ENCODE peak calls at places on chromosomes 5 and 9, in five cellular contexts. B, S, A, R and O are unnamed samples.

GRCh38 chr9:70411141-70411929 is 3.1 kb downstream of the KLF9 start:
- DNase-seq in B (no peak), A (peak; percentile 56), R (peak; percentile 88), S (no peak), O (peak; percentile 55)

GRCh38 chr9:116323012-116323411 is 169.4 kb downstream of the PAPPA start:
- DNase-seq in A (no peak), S (peak; percentile 17), B (no peak), R (no peak), O (no peak)

GRCh38 chr9:69180670-69181069 is 6.6 kb downstream of the TJP2 start:
- DNase-seq in B (no peak), R (peak; percentile 77), S (peak; percentile 39), A (no peak), O (no peak)

GRCh38 chr9:112783551-112783954 is 33.0 kb downstream of the SNX30 start:
- DNase-seq in B (no peak), R (no peak), A (no peak), S (no peak), O (no peak)

GRCh38 chr5:102152906-102153787 is 142.9 kb downstream of the SLCO4C1 start:
- DNase-seq in S (peak; percentile 12), A (peak; percentile 15), B (no peak), R (no peak), O (no peak)

GRCh38 chr5:10567181-10567591 is 3.3 kb downstream of the ANKRD33B start:
- DNase-seq in A (no peak), S (no peak), B (no peak), R (peak; percentile 56), O (no peak)

GRCh38 chr9:110189001-110189400 is 19.0 kb downstream of the C9orf152 start:
- DNase-seq in R (no peak), S (peak; percentile 84), A (peak; percentile 58), B (no peak), O (no peak)

GRCh38 chr9:90772381-90772780 is 29.2 kb upstream of the SYK start:
- DNase-seq in R (no peak), S (no peak), B (no peak), A (no peak), O (no peak)

GRCh38 chr9:11933926-11934325 is 759.3 kb upstream of the TYRP1 start:
- DNase-seq in A (no peak), B (no peak), S (no peak), R (no peak), O (no peak)

GRCh38 chr9:81456431-81456970 is 232.8 kb downstream of the TLE1 start:
- DNase-seq in R (no peak), A (no peak), S (no peak), B (no peak), O (no peak)

GRCh38 chr5:168472329-168472728 is 13.9 kb upstream of the RARS1 start:
- DNase-seq in A (no peak), S (no peak), B (no peak), R (no peak), O (no peak)

GRCh38 chr5:147188200-147189108 is 46.4 kb upstream of the STK32A start:
- DNase-seq in R (no peak), A (peak; percentile 79), S (peak; percentile 64), B (no peak), O (no peak)

GRCh38 chr5:105684799-105685198 is 1985.9 kb downstream of the EFNA5 start:
- DNase-seq in S (no peak), R (no peak), A (no peak), B (no peak), O (no peak)

GRCh38 chr9:84893360-84894128 is 224.0 kb downstream of the NTRK2 start:
- DNase-seq in S (no peak), B (no peak), R (no peak), A (no peak), O (no peak)

GRCh38 chr9:130974697-130975096 is 34.3 kb upstream of the LAMC3 start:
- DNase-seq in R (no peak), B (no peak), S (no peak), A (no peak), O (no peak)

GRCh38 chr9:83334320-83334719 is 203.9 kb downstream of the FRMD3 start:
- DNase-seq in B (peak; percentile 44), R (peak; percentile 86), S (peak; percentile 73), A (peak; percentile 56), O (peak; percentile 50)

GRCh38 chr5:173451031-173451430 is 122.8 kb upstream of the STC2 start:
- DNase-seq in S (no peak), B (no peak), A (peak; percentile 33), R (no peak), O (no peak)

GRCh38 chr9:135960328-135961276 is 571 bp downstream of the UBAC1 start:
- DNase-seq in A (no peak), B (no peak), S (no peak), R (no peak), O (peak; percentile 31)

GRCh38 chr9:131824175-131824594 is 84.3 kb upstream of the RAPGEF1 start:
- DNase-seq in R (no peak), B (no peak), S (no peak), A (no peak), O (no peak)

GRCh38 chr9:89236955-89237573 is 58.4 kb upstream of the SHC3 start:
- DNase-seq in R (no peak), A (no peak), S (no peak), B (no peak), O (no peak)

GRCh38 chr9:113589890-113590289 is 126.4 kb downstream of the RGS3 start:
- DNase-seq in R (no peak), B (no peak), A (no peak), S (no peak), O (no peak)

GRCh38 chr5:59299006-59299405 is 594.5 kb downstream of the PDE4D start:
- DNase-seq in S (no peak), R (no peak), B (no peak), A (no peak), O (no peak)

GRCh38 chr9:34633851-34634550 is 3.6 kb downstream of the SIGMAR1 start:
- DNase-seq in S (peak; percentile 27), A (peak; percentile 67), B (peak; percentile 62), R (no peak), O (peak; percentile 80)

GRCh38 chr5:14417792-14418765 is 163.5 kb upstream of the OTULINL start:
- DNase-seq in B (no peak), R (no peak), A (no peak), S (no peak), O (no peak)

GRCh38 chr9:98838155-98838904 is 30.9 kb downstream of the GALNT12 start:
- DNase-seq in S (no peak), R (no peak), B (no peak), A (no peak), O (no peak)

GRCh38 chr5:405421-405820 is 37.6 kb upstream of the EXOC3 start:
- DNase-seq in R (no peak), A (no peak), B (no peak), S (no peak), O (no peak)

GRCh38 chr5:140038373-140038957 is 4.6 kb downstream of the NRG2 start:
- DNase-seq in A (peak; percentile 51), S (no peak), R (no peak), B (no peak), O (no peak)

GRCh38 chr5:24222866-24223265 is 421.9 kb downstream of the CDH10 start:
- DNase-seq in A (no peak), S (no peak), R (no peak), B (no peak), O (no peak)

GRCh38 chr9:33076031-33076359 is 479 bp downstream of the SMU1 start:
- DNase-seq in S (no peak), R (no peak), B (no peak), A (no peak), O (no peak)

GRCh38 chr5:57698785-57699184 is 216.2 kb upstream of the ACTBL2 start:
- DNase-seq in A (no peak), R (no peak), S (peak; percentile 58), B (no peak), O (no peak)